ENCODE peak calls at places on chromosomes 1 and 21, in nine cellular contexts. R is AG04450, V is left ventricle myocardium inferior, K is OCI-LY7, Q is fibroblast of lung, L is retinal pigment epithelial cell, G is A549, P is colonic mucosa, F is stomach. O is an unnamed sample.

GRCh38 chr1:67980028-67980427 is 70.4 kb downstream of the DIRAS3 start:
- DNase-seq in L (no peak), R (no peak), K (no peak), Q (peak; percentile 79), P (no peak), V (no peak), F (no peak), G (no peak), O (peak; percentile 15)

GRCh38 chr1:205285391-205286101 is 36.0 kb downstream of the NUAK2 start:
- DNase-seq in G (no peak), P (no peak), K (peak; percentile 78), L (no peak), V (no peak), Q (peak; percentile 62), F (no peak), R (no peak), O (peak; percentile 70)

GRCh38 chr1:5701642-5702041 is 290.6 kb downstream of the NPHP4 start:
- DNase-seq in Q (no peak), P (no peak), G (no peak), V (no peak), F (no peak), K (no peak), R (no peak), L (no peak), O (no peak)

GRCh38 chr21:46674430-46675007 is 39.0 kb downstream of the PRMT2 start:
- DNase-seq in P (no peak), R (no peak), G (no peak), V (no peak), K (no peak), Q (no peak), L (no peak), F (no peak), O (no peak)

GRCh38 chr1:26114165-26114927 is 2.7 kb downstream of the PDIK1L start:
- DNase-seq in F (no peak), G (no peak), Q (no peak), K (no peak), R (no peak), P (no peak), L (no peak), V (no peak), O (no peak)

GRCh38 chr1:182484531-182485257 is 34.7 kb downstream of the RGSL1 start:
- DNase-seq in P (no peak), G (no peak), V (no peak), L (no peak), Q (no peak), F (no peak), K (peak; percentile 90), R (no peak), O (no peak)

GRCh38 chr21:44065428-44065827 is 41.8 kb upstream of the PWP2 start:
- DNase-seq in K (no peak), G (no peak), L (no peak), F (peak; percentile 48), V (no peak), P (no peak), R (no peak), Q (peak; percentile 13), O (no peak)

GRCh38 chr1:78843111-78843908 is 163.2 kb downstream of the ADGRL4 start:
- DNase-seq in G (no peak), L (no peak), F (no peak), V (no peak), K (no peak), R (peak; percentile 36), P (no peak), Q (peak; percentile 65), O (no peak)

GRCh38 chr1:59016390-59016789 is 232.5 kb upstream of the JUN start:
- DNase-seq in F (no peak), Q (no peak), V (no peak), K (peak; percentile 25), R (no peak), G (no peak), L (no peak), P (no peak), O (peak; percentile 46)

GRCh38 chr1:228850141-228851100 is 115.1 kb downstream of the RHOU start:
- DNase-seq in V (no peak), F (no peak), K (no peak), L (no peak), Q (no peak), R (no peak), G (no peak), P (peak; percentile 33), O (no peak)

GRCh38 chr1:87024936-87025537 is 110.6 kb downstream of the HS2ST1 start:
- DNase-seq in K (peak; percentile 53), R (no peak), P (no peak), L (peak; percentile 2), F (no peak), Q (peak; percentile 21), V (no peak), G (peak; percentile 18), O (peak; percentile 18)

GRCh38 chr1:32727876-32728275 is 25.3 kb upstream of the SYNC start:
- DNase-seq in G (no peak), F (no peak), P (no peak), L (no peak), R (no peak), Q (no peak), K (no peak), V (no peak), O (no peak)

GRCh38 chr1:64019818-64020217 is 183.6 kb upstream of the UBE2U start:
- DNase-seq in Q (peak; percentile 69), F (peak; percentile 41), K (peak; percentile 24), R (no peak), G (no peak), P (peak; percentile 21), V (no peak), L (no peak), O (peak; percentile 58)

GRCh38 chr1:212256404-212256803 is 28.8 kb upstream of the PPP2R5A start:
- DNase-seq in G (no peak), P (no peak), K (peak; percentile 30), Q (no peak), L (no peak), V (no peak), F (no peak), R (no peak), O (no peak)

GRCh38 chr1:116268211-116268610 is 104.8 kb upstream of the ATP1A1 start:
- DNase-seq in G (peak; percentile 4), R (no peak), F (peak; percentile 59), P (peak; percentile 52), V (no peak), Q (no peak), K (no peak), L (no peak), O (no peak)

GRCh38 chr1:8364528-8365442 is 46.9 kb downstream of the SLC45A1 start:
- DNase-seq in V (peak; percentile 71), Q (no peak), R (no peak), K (no peak), L (no peak), P (no peak), F (no peak), G (no peak), O (no peak)

GRCh38 chr21:42619841-42620240 is 33.6 kb upstream of the PDE9A start:
- DNase-seq in R (no peak), V (no peak), K (no peak), G (no peak), L (no peak), F (no peak), P (no peak), Q (no peak), O (no peak)

GRCh38 chr1:200960948-200961340 is 62.6 kb downstream of the KIF21B start:
- DNase-seq in Q (no peak), L (no peak), V (no peak), G (no peak), R (no peak), F (no peak), K (peak; percentile 25), P (no peak), O (no peak)

GRCh38 chr1:168381850-168382249 is 101.2 kb downstream of the TBX19 start:
- DNase-seq in G (no peak), L (no peak), Q (no peak), K (no peak), P (no peak), V (no peak), F (no peak), R (no peak), O (no peak)
- TF ChIP-seq CTCF in G (no peak), L (no peak), Q (peak; percentile 0), K (no peak), P (no peak), V (no peak), F (no peak), R (no peak), O (no peak)

GRCh38 chr1:154937051-154937987 is 800 bp upstream of the PMVK start:
- DNase-seq in P (peak; percentile 93), L (peak; percentile 86), Q (peak; percentile 96), K (peak; percentile 91), F (peak; percentile 91), V (peak; percentile 92), G (peak; percentile 94), R (peak; percentile 93), O (peak; percentile 97)
- TF ChIP-seq CTCF in P (no peak), L (peak; percentile 12), Q (peak; percentile 35), K (peak; percentile 62), F (no peak), V (peak; percentile 53), G (no peak), R (peak; percentile 42), O (peak; percentile 7)

DNA sequence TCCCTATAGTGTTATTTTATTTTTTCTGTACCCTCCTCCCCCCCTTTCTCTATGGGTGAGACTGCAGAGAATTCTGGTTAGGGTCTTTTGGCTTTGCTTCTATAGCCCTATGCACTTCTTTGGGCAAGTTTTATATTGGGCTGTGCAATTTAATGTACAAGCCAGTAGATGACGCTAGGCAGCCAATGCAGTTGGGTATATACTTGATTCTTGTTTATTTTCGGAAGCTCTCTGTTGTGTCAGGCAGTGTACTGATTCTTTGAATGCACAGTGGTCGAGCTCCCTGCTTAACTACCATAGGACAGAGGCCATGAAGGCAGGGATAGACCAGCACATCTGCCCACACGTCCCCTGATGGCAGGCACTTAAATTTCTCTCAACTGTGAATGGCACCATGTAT is 34.1 kb upstream of the GPR52 start:
- DNase-seq in L (no peak), R (no peak), V (no peak), Q (no peak), P (no peak), K (no peak), G (no peak), F (no peak), O (no peak)
- TF ChIP-seq CTCF in L (peak; percentile 21), R (peak; percentile 32), V (peak; percentile 36), Q (peak; percentile 59), P (no peak), K (peak; percentile 55), G (no peak), F (no peak), O (peak; percentile 22)

DNA sequence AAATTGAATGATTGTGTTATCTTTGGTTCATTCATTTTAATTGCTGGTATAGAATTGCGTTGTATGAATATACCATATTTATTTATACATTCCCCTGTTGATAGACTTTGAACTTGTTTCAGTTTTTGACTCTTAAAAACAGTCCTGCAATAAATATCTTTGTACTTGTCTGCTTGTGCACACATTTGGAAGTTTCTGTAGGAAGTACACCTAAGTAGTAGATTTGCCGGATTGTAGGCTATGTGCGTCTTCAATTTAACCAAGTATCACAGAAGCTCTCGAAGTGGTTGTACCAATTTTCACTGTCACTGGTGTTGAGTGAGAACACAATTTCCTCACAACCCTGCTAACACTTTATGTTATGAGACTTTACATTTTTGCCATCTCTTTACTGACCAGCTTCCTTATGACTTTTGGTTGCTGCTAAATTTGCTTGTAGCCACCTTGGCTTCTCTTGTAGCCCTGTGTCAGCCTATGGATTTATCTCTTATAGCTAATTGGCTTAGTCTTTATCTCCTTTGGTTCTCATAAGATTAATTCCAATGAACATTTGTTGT is 2.2 kb downstream of the TTC3 start:
- DNase-seq in R (no peak), G (no peak), L (no peak), Q (no peak), V (no peak), K (no peak), P (no peak), F (no peak), O (no peak)
- TF ChIP-seq CTCF in R (no peak), G (no peak), L (no peak), Q (no peak), V (no peak), K (no peak), P (no peak), F (no peak), O (no peak)

GRCh38 chr1:54125671-54126070 is 27.1 kb downstream of the CDCP2 start:
- DNase-seq in K (no peak), L (no peak), Q (no peak), R (no peak), V (peak; percentile 32), G (no peak), P (peak; percentile 47), F (peak; percentile 63), O (peak; percentile 23)
- TF ChIP-seq CTCF in K (peak; percentile 16), L (peak; percentile 48), Q (peak; percentile 31), R (peak; percentile 46), V (peak; percentile 61), G (no peak), P (peak; percentile 20), F (no peak), O (peak; percentile 52)